ENCODE peak calls at places on chromosome 18, in seven cellular contexts. D is kidney epithelial cell; S is retina; U is AG04449; J is stimulated activated CD4-positive, alpha-beta T cell treated with anti-CD3 and anti-CD28 coated beads, Interleukin-2, amount 100 ng/mL, for 48 hours; V is CD4-positive, alpha-beta memory T cell; B is NCI-H2029. P is an unnamed sample.

GRCh38 chr18:28204154-28204553 is 27.2 kb upstream of the CDH2 start:
- DNase-seq in J (no peak), V (no peak), S (no peak), U (peak), B (no peak), D (peak), P (no peak)

GRCh38 chr18:48850891-48851302 is 99.9 kb downstream of the SMAD7 start:
- DNase-seq in D (no peak), J (no peak), S (no peak), U (no peak), V (no peak), B (no peak), P (no peak)

GRCh38 chr18:71426441-71426840 is 1117.7 kb downstream of the CBLN2 start:
- DNase-seq in V (no peak), U (no peak), D (no peak), B (no peak), J (no peak), S (no peak), P (no peak)

GRCh38 chr18:70421471-70421870 is 132.6 kb downstream of the SOCS6 start:
- DNase-seq in S (no peak), B (no peak), J (no peak), U (no peak), V (no peak), D (no peak), P (no peak)

GRCh38 chr18:69636529-69637301 is 236.0 kb downstream of the DOK6 start:
- DNase-seq in U (no peak), J (no peak), D (no peak), S (no peak), V (peak), B (no peak), P (no peak)

GRCh38 chr18:48997985-48998831 is 47.4 kb upstream of the SMAD7 start:
- DNase-seq in J (no peak), V (no peak), U (peak), B (no peak), S (peak), D (peak), P (no peak)

GRCh38 chr18:6719914-6720692 is 9.4 kb upstream of the ARHGAP28 start:
- DNase-seq in U (no peak), V (no peak), B (no peak), J (no peak), S (no peak), D (no peak), P (no peak)

GRCh38 chr18:76448262-76449109 is 46.6 kb downstream of the ZNF516 start:
- DNase-seq in B (no peak), D (no peak), S (no peak), J (no peak), U (no peak), V (no peak), P (no peak)

GRCh38 chr18:21943456-21943855 is 202.9 kb downstream of the MIB1 start:
- DNase-seq in B (no peak), D (no peak), S (no peak), J (no peak), U (no peak), V (no peak), P (no peak)

GRCh38 chr18:54647176-54647575 is 56.1 kb downstream of the DYNAP start:
- DNase-seq in D (peak), S (no peak), U (no peak), B (no peak), J (no peak), V (no peak), P (no peak)

GRCh38 chr18:63542069-63542468 is at the start of gene SERPINB12:
- DNase-seq in D (no peak), J (no peak), V (no peak), U (no peak), S (no peak), B (no peak), P (no peak)

GRCh38 chr18:63237911-63238710 is 81.5 kb downstream of the BCL2 start:
- DNase-seq in V (no peak), D (peak), J (no peak), B (no peak), S (peak), U (peak), P (no peak)

GRCh38 chr18:23317975-23318675 is 135.0 kb upstream of the RIOK3 start:
- DNase-seq in U (no peak), V (no peak), J (no peak), B (no peak), D (no peak), S (no peak), P (no peak)

GRCh38 chr18:13564579-13564978 is 161.8 kb downstream of the FAM210A start:
- DNase-seq in D (no peak), U (no peak), B (peak), V (no peak), S (no peak), J (no peak), P (no peak)

GRCh38 chr18:11780042-11780441 is 71.2 kb upstream of the CHMP1B start:
- DNase-seq in J (no peak), D (no peak), S (no peak), V (no peak), U (no peak), B (no peak), P (no peak)

GRCh38 chr18:23835506-23835905 is 146.3 kb downstream of the LAMA3 start:
- DNase-seq in S (no peak), D (no peak), U (no peak), J (no peak), V (no peak), B (no peak), P (no peak)

GRCh38 chr18:25239636-25240468 is 112.1 kb downstream of the ZNF521 start:
- DNase-seq in V (no peak), S (no peak), U (no peak), B (no peak), J (no peak), D (no peak), P (no peak)

GRCh38 chr18:5546660-5547059 is 2.9 kb upstream of the EPB41L3 start:
- DNase-seq in S (peak), B (no peak), J (no peak), D (peak), V (no peak), U (no peak), P (peak)

GRCh38 chr18:72863754-72864153 is 4.0 kb downstream of the NETO1 start:
- DNase-seq in S (no peak), D (no peak), U (no peak), B (no peak), J (no peak), V (no peak), P (no peak)

GRCh38 chr18:70263336-70263735 is 25.5 kb upstream of the SOCS6 start:
- DNase-seq in B (no peak), V (no peak), J (no peak), D (no peak), U (no peak), S (no peak), P (no peak)

GRCh38 chr18:11989174-11989573 is 7.9 kb downstream of the IMPA2 start:
- DNase-seq in D (no peak), B (peak), J (no peak), U (no peak), S (no peak), V (no peak), P (no peak)

GRCh38 chr18:52337286-52337685 is 2.7 kb upstream of the DCC start:
- DNase-seq in S (no peak), D (no peak), B (no peak), V (no peak), J (no peak), U (no peak), P (no peak)

GRCh38 chr18:54926593-54927297 is 32.5 kb downstream of the CCDC68 start:
- DNase-seq in D (no peak), S (no peak), V (no peak), J (no peak), B (no peak), U (no peak), P (no peak)

GRCh38 chr18:44789704-44790103 is 109.0 kb downstream of the SETBP1 start:
- DNase-seq in V (no peak), B (no peak), S (no peak), U (no peak), D (no peak), J (no peak), P (no peak)

GRCh38 chr18:57698571-57699276 is 77.1 kb upstream of the NARS1 start:
- DNase-seq in B (no peak), D (no peak), S (no peak), U (peak), V (no peak), J (no peak), P (no peak)

GRCh38 chr18:32295604-32296003 is 105.8 kb downstream of the MEP1B start:
- DNase-seq in J (no peak), S (no peak), D (no peak), B (no peak), U (no peak), V (no peak), P (no peak)

GRCh38 chr18:1513519-1513918 is 608.8 kb downstream of the ADCYAP1 start:
- DNase-seq in J (no peak), D (no peak), B (no peak), V (no peak), S (no peak), U (no peak), P (no peak)

GRCh38 chr18:44852818-44853217 is 172.1 kb downstream of the SETBP1 start:
- DNase-seq in B (peak), J (no peak), U (no peak), V (no peak), S (no peak), D (no peak), P (no peak)

GRCh38 chr18:63253428-63254372 is 65.9 kb downstream of the BCL2 start:
- DNase-seq in B (no peak), D (no peak), S (no peak), J (no peak), U (no peak), V (no peak), P (no peak)

GRCh38 chr18:22980394-22980793 is 47.3 kb downstream of the RBBP8 start:
- DNase-seq in U (no peak), J (no peak), S (no peak), D (no peak), V (no peak), B (no peak), P (no peak)

GRCh38 chr18:37383036-37383788 is 182.4 kb downstream of the CELF4 start:
- DNase-seq in V (no peak), D (no peak), J (no peak), B (no peak), S (no peak), U (no peak), P (no peak)

GRCh38 chr18:37783771-37784170 is 218.2 kb upstream of the CELF4 start:
- DNase-seq in S (no peak), D (no peak), U (no peak), J (no peak), B (no peak), V (no peak), P (no peak)

GRCh38 chr18:34153711-34154110 is 71.0 kb downstream of the NOL4 start:
- DNase-seq in V (no peak), J (no peak), D (no peak), B (peak), U (no peak), S (no peak), P (no peak)

GRCh38 chr18:59655661-59656060 is 41.6 kb downstream of the CCBE1 start:
- DNase-seq in S (no peak), B (no peak), D (no peak), J (no peak), V (no peak), U (no peak), P (no peak)

GRCh38 chr18:13236411-13236810 is 17.9 kb downstream of the LDLRAD4 start:
- DNase-seq in S (no peak), D (no peak), J (no peak), V (no peak), B (no peak), U (no peak), P (no peak)

GRCh38 chr18:78448106-78448505 is 531.5 kb upstream of the SALL3 start:
- DNase-seq in D (no peak), B (no peak), S (no peak), J (no peak), V (no peak), U (no peak), P (no peak)

GRCh38 chr18:78983530-78983929 is 3.9 kb downstream of the SALL3 start:
- DNase-seq in D (no peak), U (no peak), V (no peak), J (no peak), B (no peak), S (peak), P (no peak)